ENCODE peak calls at places on chromosome 5, in six cellular contexts. Z is right cardiac atrium; G is psoas muscle; T is CD8-positive, alpha-beta memory T cell; Y is tibial artery; J is skeletal muscle cell. O is an unnamed sample.

GRCh38 chr5:38607930-38608545 is 51.6 kb upstream of the LIFR start:
- DNase-seq in Y (no peak), G (no peak), T (no peak), J (no peak), Z (no peak), O (no peak)

GRCh38 chr5:173926359-173926758 is 38.2 kb downstream of the CPEB4 start:
- DNase-seq in J (no peak), G (no peak), T (no peak), Z (no peak), Y (peak), O (no peak)

GRCh38 chr5:17679597-17680187 is 45.4 kb downstream of the TAF11L14 start:
- DNase-seq in Z (no peak), J (no peak), T (no peak), G (no peak), Y (no peak), O (no peak)

GRCh38 chr5:142322403-142322746 is 2.4 kb downstream of the SPRY4 start:
- DNase-seq in Z (no peak), G (no peak), J (no peak), Y (no peak), T (no peak), O (no peak)

GRCh38 chr5:121975294-121975693 is 13.5 kb downstream of the SRFBP1 start:
- DNase-seq in T (no peak), J (no peak), Y (no peak), G (no peak), Z (no peak), O (no peak)

GRCh38 chr5:59749782-59750520 is 143.6 kb downstream of the PDE4D start:
- DNase-seq in Y (no peak), T (no peak), J (no peak), G (no peak), Z (no peak), O (no peak)

GRCh38 chr5:161022151-161022550 is 170.1 kb upstream of the ATP10B start:
- DNase-seq in J (no peak), Y (no peak), G (no peak), Z (no peak), T (no peak), O (no peak)

GRCh38 chr5:150557507-150557872 is 49.6 kb downstream of the NDST1 start:
- DNase-seq in J (no peak), Z (no peak), Y (no peak), T (no peak), G (no peak), O (no peak)

GRCh38 chr5:68319316-68320093 is 103.9 kb downstream of the PIK3R1 start:
- DNase-seq in G (no peak), J (peak), Y (no peak), Z (no peak), T (no peak), O (no peak)

GRCh38 chr5:177610770-177611445 is 11.0 kb downstream of the B4GALT7 start:
- DNase-seq in G (no peak), Y (no peak), J (no peak), T (no peak), Z (no peak), O (no peak)

DNA sequence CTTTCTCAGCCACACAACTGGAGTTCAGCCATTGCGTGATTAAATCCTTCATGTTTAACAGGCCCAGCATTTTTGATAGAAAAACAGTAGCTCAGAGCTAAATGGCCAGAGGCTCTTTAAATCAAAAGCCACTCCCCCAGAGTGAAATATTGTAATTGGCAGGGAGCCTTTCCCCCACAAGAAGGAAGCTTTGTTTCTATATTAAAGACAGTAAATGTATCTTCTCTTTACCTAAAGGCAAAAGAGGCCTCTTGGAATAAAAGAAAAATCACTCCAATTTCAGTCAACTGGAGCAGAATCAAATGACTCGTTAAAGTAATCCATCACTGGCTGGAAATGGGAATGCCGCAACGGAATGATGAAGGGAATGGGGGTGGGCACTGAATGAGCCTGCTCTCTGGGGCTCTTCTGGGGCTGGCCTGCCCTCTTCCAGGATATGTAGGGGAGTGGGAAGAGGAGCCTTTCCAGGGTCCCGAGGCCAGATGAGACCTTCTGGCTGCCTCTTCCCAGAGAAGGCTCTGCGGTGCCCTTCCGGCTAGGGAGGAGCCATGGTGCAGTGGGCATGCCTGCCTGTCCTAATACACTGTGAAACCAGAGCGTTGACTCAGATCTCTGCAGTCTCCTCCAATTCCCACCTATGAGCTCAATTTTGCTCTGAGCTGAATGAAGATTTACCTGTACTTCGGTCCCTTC is 45.2 kb downstream of the ANKDD1B start:
- DNase-seq in Y (no peak), T (no peak), J (no peak), G (peak), Z (peak), O (no peak)
- H3K4me3 ChIP-seq in Y (peak), T (no peak), J (peak), G (peak), Z (peak), O (peak)

DNA sequence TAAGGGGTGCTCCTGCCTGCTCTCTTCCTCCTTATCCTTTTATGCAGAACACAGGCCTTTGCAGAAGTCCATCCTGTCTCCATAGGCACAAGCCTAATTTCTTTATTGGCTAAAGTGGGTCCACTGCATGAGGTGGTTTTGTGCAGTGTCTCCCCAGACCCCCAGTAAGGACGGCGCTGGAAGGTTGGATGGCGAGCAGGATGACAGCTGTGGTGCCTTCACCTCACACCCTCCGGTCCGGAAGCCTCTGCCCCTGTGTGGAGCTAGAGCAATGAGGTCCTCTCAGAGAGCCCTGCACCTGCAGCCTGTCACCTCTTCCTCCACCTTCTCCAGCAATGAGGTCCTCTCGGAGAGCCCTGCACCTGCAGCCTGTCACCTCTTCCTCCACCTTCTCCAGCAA is 393.7 kb upstream of the IRX1 start:
- DNase-seq in Z (no peak), J (no peak), Y (no peak), G (no peak), T (no peak), O (no peak)
- H3K4me3 ChIP-seq in Z (no peak), J (no peak), Y (no peak), G (no peak), T (no peak), O (no peak)

GRCh38 chr5:180291234-180291940 is 496 bp downstream of the MAPK9 start:
- DNase-seq in Y (no peak), G (no peak), Z (peak), T (no peak), J (no peak), O (peak)
- H3K4me3 ChIP-seq in Y (peak), G (peak), Z (peak), T (peak), J (peak), O (peak)

GRCh38 chr5:84113246-84114118 is 271.2 kb downstream of the EDIL3 start:
- DNase-seq in Z (no peak), J (no peak), T (no peak), Y (no peak), G (no peak), O (no peak)
- H3K4me3 ChIP-seq in Z (no peak), J (no peak), T (no peak), Y (no peak), G (no peak), O (no peak)

GRCh38 chr5:29508131-29508530 is 1685.4 kb upstream of the CDH6 start:
- DNase-seq in G (no peak), Y (no peak), Z (no peak), J (no peak), T (no peak), O (no peak)
- H3K4me3 ChIP-seq in G (no peak), Y (no peak), Z (no peak), J (no peak), T (no peak), O (no peak)

DNA sequence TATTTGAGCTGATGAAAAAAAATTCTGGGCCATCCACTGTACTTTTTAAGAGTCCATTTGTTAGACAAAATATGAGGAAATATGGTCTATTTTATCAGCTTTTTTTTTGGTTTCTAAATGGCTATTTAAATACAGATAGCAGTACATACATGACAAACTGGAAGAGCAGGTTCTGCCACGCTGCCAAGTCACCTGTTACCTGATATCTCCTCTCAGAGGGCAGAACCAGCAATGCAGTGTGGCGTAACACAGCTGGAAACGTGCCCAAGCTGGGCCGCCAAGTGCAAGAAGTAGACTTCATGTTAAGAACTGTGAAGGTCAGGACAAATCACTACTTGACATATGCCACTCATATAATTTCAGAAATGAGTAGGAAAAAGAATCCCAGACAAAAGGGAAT is 8.1 kb downstream of the MCIDAS start:
- DNase-seq in G (no peak), Y (no peak), J (no peak), Z (no peak), T (no peak), O (no peak)
- H3K4me3 ChIP-seq in G (no peak), Y (no peak), J (no peak), Z (no peak), T (no peak), O (no peak)

GRCh38 chr5:172533399-172534228 is 79.3 kb upstream of the SH3PXD2B start:
- DNase-seq in Y (no peak), G (no peak), J (peak), Z (no peak), T (no peak), O (no peak)

GRCh38 chr5:172531704-172532026 is 77.3 kb upstream of the SH3PXD2B start:
- DNase-seq in J (no peak), T (no peak), Y (no peak), G (no peak), Z (no peak), O (no peak)

GRCh38 chr5:172534229-172535169 is 80.2 kb upstream of the SH3PXD2B start:
- DNase-seq in Z (no peak), G (no peak), J (no peak), Y (no peak), T (no peak), O (no peak)

GRCh38 chr5:172530835-172531703 is 76.7 kb upstream of the SH3PXD2B start:
- DNase-seq in Y (no peak), T (no peak), Z (no peak), J (no peak), G (no peak), O (no peak)

GRCh38 chr5:172533058-172533398 is 78.7 kb upstream of the SH3PXD2B start:
- DNase-seq in Y (no peak), Z (no peak), J (no peak), T (no peak), G (no peak), O (no peak)
- H3K4me3 ChIP-seq in Y (no peak), Z (no peak), J (no peak), T (no peak), G (no peak), O (no peak)

O was measured in ovary.